ENCODE peak calls at places on chromosome 13, in eight cellular contexts. R is gastrocnemius medialis, S is erythroblast, U is heart left ventricle, X is spleen, G is suprapubic skin, M is IMR-90, L is Peyer's patch. D is an unnamed sample.

GRCh38 chr13:34941436-34941834 is 635 bp upstream of the NBEA start:
- DNase-seq in R (no peak), S (no peak), U (no peak), X (no peak), G (no peak), M (no peak), L (no peak), D (no peak)

GRCh38 chr13:31824705-31825512 is 85.6 kb downstream of the RXFP2 start:
- DNase-seq in R (no peak), S (no peak), U (no peak), X (no peak), G (no peak), M (peak; percentile 16), L (no peak), D (no peak)

GRCh38 chr13:84648069-84648640 is 765.9 kb upstream of the SLITRK1 start:
- DNase-seq in R (no peak), S (no peak), U (no peak), X (no peak), G (no peak), M (no peak), L (no peak), D (no peak)

GRCh38 chr13:30874561-30874960 is 31.5 kb upstream of the MEDAG start:
- DNase-seq in R (no peak), S (no peak), U (no peak), X (no peak), G (no peak), M (no peak), L (no peak), D (no peak)

GRCh38 chr13:80386001-80386400 is 45.1 kb upstream of the SPRY2 start:
- DNase-seq in R (no peak), S (no peak), U (no peak), X (no peak), G (no peak), M (no peak), L (no peak), D (no peak)

GRCh38 chr13:36154567-36155231 is 23.5 kb upstream of the DCLK1 start:
- DNase-seq in R (no peak), S (no peak), U (no peak), X (no peak), G (no peak), M (no peak), L (peak; percentile 46), D (no peak)

GRCh38 chr13:80469841-80470378 is 129.0 kb upstream of the SPRY2 start:
- DNase-seq in R (peak; percentile 84), S (no peak), U (peak; percentile 74), X (no peak), G (peak; percentile 82), M (peak; percentile 31), L (no peak), D (peak; percentile 85)

GRCh38 chr13:96178759-96179158 is 88.9 kb downstream of the HS6ST3 start:
- DNase-seq in R (no peak), S (no peak), U (no peak), X (no peak), G (no peak), M (no peak), L (no peak), D (no peak)

GRCh38 chr13:100483836-100484381 is 104.7 kb downstream of the GGACT start:
- DNase-seq in R (no peak), S (no peak), U (no peak), X (no peak), G (no peak), M (no peak), L (no peak), D (no peak)

GRCh38 chr13:49494645-49495044 is 1.1 kb upstream of the PHF11 start:
- DNase-seq in R (no peak), S (peak; percentile 20), U (no peak), X (no peak), G (no peak), M (no peak), L (no peak), D (no peak)

GRCh38 chr13:49498211-49498610 is 2.5 kb downstream of the PHF11 start:
- DNase-seq in R (no peak), S (no peak), U (no peak), X (no peak), G (no peak), M (no peak), L (no peak), D (no peak)

GRCh38 chr13:49497272-49497671 is 1.5 kb downstream of the PHF11 start:
- DNase-seq in R (no peak), S (peak; percentile 46), U (no peak), X (no peak), G (no peak), M (no peak), L (no peak), D (peak; percentile 18)

GRCh38 chr13:49499889-49500660 is 4.3 kb downstream of the PHF11 start:
- DNase-seq in R (no peak), S (no peak), U (no peak), X (no peak), G (no peak), M (peak; percentile 90), L (no peak), D (no peak)

DNA sequence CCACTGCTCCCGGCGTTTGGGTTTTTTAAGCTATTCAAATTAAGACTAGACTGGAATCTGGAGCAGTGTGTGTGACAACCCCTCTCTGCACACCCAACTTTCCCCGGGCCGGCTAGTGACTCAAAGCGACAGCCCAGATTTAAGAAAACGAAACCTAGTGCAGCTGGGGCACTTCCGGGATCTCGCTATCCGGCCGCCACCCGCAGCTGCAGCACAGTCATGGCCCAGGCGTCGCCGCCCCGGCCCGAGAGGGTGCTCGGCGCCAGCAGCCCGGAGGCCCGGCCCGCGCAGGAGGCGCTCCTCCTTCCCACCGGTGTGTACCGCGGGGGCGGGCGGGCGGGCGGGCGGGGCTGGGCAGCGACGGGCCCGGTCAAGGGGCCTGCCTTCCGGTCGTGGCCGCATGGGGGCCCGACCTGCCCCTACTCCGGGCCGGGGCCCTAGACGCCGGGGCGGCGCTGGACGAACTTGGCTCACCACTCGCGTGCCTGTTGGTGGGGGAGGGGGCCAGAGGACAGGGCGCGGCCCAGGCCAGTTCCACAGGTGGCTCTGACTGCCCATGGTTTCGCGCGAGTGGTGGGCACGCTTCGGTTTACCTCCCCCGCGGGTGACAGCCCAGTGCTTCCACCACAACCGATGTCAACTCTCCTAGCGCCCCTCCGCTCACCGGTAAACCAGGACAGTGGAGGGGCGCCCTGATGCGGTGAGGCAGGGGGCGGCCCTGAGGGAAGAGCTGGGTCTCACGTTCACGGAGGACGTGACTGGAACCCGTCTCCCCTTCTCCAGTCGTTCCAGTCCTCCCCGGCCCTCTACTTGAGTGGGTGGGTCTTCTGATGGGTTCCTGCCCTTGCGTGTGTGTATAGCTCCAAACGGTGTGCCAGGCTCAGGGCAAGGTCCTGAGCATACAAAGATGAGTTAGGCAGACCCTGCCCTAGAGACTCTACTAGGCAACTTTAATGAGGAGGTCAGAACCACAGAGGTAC is at the start of gene PHF11:
- DNase-seq in R (peak; percentile 57), S (peak; percentile 93), U (peak; percentile 91), X (peak; percentile 97), G (peak; percentile 92), M (peak; percentile 76), L (peak; percentile 89), D (peak; percentile 71)
- TF ChIP-seq POLR2A in R (peak; percentile 34), S (peak; percentile 61), U (peak; percentile 43), X (no peak), G (no peak), M (peak; percentile 48), L (peak; percentile 50), D (no peak)

DNA sequence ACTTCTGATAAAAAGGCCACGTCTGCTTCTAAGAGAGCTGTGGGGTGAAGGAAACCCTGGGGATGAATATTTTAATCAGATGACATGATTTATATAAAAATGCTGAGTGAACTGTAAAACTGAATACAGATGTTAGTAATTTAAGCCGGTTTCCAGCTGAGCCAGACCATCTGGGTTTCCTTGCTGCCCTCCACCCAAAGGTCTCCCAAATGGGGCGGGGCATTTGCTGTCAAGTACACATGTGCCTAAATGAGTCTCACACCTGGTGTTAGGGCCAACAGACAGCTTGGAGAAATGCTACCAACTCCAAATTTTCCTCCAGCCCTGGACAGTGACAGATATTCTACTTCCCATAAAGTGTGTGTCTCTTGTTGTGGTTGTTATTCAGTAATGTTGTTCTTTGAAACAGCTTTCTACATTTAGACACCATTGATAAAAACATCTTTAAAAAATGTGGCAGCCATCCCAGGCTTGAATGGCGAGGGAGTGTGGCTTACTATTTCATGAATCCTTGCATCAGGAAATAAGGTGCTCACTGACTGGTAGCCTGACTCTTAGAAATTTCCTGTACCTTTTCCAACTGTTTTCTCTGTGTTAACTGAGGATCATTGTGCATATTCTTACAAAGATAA is 350.4 kb downstream of the MTUS2 start:
- DNase-seq in R (no peak), S (no peak), U (no peak), X (no peak), G (no peak), M (no peak), L (no peak), D (no peak)
- TF ChIP-seq POLR2A in R (no peak), S (no peak), U (no peak), X (no peak), G (no peak), M (no peak), L (no peak), D (no peak)

DNA sequence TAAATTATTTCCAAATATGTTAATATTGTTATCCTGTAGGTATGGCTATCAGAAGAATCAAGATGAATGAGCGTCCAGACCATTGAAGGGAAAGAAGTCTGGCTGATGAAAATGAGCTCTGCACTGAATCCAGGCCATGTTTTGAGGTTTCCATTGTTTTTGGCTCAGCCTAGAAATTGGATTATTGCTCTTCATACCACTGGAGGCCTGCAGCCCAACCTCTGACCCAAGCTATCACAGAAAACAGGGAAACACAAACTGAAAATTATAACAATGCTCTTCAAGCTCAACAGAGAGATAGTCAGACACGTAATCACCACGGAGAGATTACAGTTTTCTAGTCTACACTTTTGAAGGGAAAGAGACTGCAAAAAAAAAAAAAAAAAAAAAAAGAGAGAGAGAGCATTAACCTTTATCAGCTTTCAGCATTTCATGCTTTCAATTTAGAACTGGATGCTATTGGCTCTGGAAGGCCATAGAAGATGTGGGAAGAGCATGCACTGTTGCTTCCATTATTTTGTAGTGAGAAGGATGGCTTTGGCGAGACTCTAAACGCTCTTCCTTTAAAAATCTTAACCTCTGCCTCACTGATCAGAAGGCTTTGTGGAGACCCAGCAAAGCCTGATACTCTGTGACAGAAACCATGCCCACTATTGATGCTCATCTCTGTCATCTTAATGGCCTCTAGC is 10.8 kb downstream of the EDNRB start:
- DNase-seq in R (no peak), S (no peak), U (no peak), X (no peak), G (no peak), M (no peak), L (no peak), D (no peak)
- TF ChIP-seq POLR2A in R (no peak), S (no peak), U (no peak), X (no peak), G (no peak), M (no peak), L (no peak), D (no peak)

DNA sequence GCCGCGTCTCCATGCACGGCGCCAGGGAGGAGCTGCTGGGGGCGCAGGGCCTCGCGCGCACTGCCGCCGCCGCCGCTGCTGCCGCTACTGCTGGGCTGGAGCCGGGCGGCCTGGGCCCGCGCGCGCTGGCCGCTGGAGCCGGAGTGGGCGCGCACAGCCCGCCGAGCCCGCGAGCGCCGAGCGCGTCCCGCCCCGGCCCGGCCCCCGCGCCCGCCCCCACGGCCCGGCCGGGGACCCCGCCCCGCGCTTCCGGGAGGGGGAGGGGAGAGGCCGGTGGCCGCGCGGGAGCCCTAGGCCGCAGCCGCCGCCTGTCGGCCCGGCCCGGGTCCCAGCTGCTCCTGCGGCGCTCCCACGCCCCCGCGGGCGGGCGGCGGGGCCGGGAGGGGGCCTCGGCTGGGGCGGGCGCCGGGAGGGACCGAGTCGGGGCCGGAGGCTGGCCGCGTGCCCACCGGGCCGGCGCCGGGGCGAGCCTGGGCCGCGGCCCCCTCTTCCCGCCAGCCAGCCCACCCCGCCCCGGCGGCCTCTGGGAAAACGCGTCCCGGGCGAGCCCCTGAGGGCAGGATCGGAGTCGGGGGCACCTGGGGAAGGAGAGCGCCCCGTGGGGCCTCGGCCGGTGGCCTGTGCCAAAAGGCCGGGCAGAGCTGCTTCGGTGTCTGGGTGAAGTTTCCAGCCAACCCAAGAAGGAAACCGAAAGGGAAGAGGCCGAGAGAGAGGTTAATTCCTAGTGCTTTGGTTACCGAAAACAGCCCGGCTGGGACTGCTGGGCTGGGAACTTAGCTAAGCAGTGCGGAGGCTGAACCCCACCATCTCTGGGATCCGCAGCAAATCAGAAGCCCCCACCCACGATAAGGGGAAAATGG is at the start of gene STK24:
- DNase-seq in R (peak; percentile 35), S (peak; percentile 91), U (peak; percentile 88), X (peak; percentile 94), G (no peak), M (peak; percentile 74), L (peak; percentile 84), D (no peak)
- TF ChIP-seq POLR2A in R (peak; percentile 65), S (peak; percentile 34), U (no peak), X (no peak), G (peak; percentile 27), M (peak; percentile 77), L (peak; percentile 61), D (no peak)

D was measured in breast epithelium.